ENCODE peak calls at places on chromosomes 2 and 18, in seven cellular contexts. W, L, Q, X, A, V and M are unnamed samples. For H3K4me1, the result is how much of the 10 kb centered on the place peaks cover.

GRCh38 chr18:8301427-8302172 is 307.6 kb upstream of the RAB12 start:
- DNase-seq in A (no peak), V (no peak), X (no peak), L (no peak), W (no peak), Q (peak), M (no peak)

GRCh38 chr2:234163510-234163909 is 113.0 kb downstream of the SPP2 start:
- DNase-seq in W (no peak), Q (no peak), X (no peak), V (no peak), A (no peak), L (no peak), M (no peak)

GRCh38 chr2:24857741-24858140 is 62.3 kb downstream of the ADCY3 start:
- DNase-seq in X (no peak), W (no peak), L (no peak), Q (no peak), V (no peak), A (no peak), M (no peak)

GRCh38 chr18:62324917-62325805 is at the start of gene TNFRSF11A:
- DNase-seq in A (no peak), W (peak), V (peak), L (no peak), X (peak), Q (no peak), M (peak)

GRCh38 chr18:37499008-37499407 is 66.6 kb downstream of the CELF4 start:
- DNase-seq in Q (no peak), V (no peak), L (no peak), X (no peak), W (no peak), A (no peak), M (no peak)

GRCh38 chr2:51490576-51491234 is 458.8 kb upstream of the NRXN1 start:
- DNase-seq in V (no peak), W (no peak), L (no peak), Q (no peak), X (no peak), A (no peak), M (no peak)

GRCh38 chr2:55148269-55148668 is 83.8 kb downstream of the CLHC1 start:
- DNase-seq in A (no peak), Q (peak), X (no peak), V (no peak), W (no peak), L (no peak), M (no peak)

GRCh38 chr18:62571037-62571436 is 48.2 kb downstream of the ZCCHC2 start:
- DNase-seq in W (no peak), V (no peak), A (no peak), L (no peak), X (no peak), Q (no peak), M (no peak)

GRCh38 chr2:43041167-43041566 is 185.2 kb downstream of the ZFP36L2 start:
- DNase-seq in Q (no peak), A (no peak), L (no peak), X (peak), V (no peak), W (peak), M (no peak)

GRCh38 chr2:134679740-134680139 is 39.1 kb downstream of the TMEM163 start:
- DNase-seq in A (no peak), Q (no peak), X (no peak), W (no peak), L (no peak), V (no peak), M (peak)

GRCh38 chr2:31275976-31276375 is 42.0 kb downstream of the EHD3 start:
- DNase-seq in A (peak), X (no peak), V (no peak), L (no peak), W (no peak), Q (peak), M (no peak)

GRCh38 chr2:20594957-20595356 is 55.9 kb downstream of the HS1BP3 start:
- DNase-seq in W (peak), A (no peak), Q (no peak), X (peak), V (no peak), L (peak), M (no peak)

GRCh38 chr2:232146294-232146693 is 184.8 kb downstream of the DIS3L2 start:
- DNase-seq in V (no peak), Q (no peak), W (no peak), L (no peak), X (no peak), A (no peak), M (no peak)

GRCh38 chr2:127134833-127135830 is 28.2 kb upstream of the BIN1 start:
- DNase-seq in L (no peak), X (peak), A (no peak), Q (no peak), V (peak), W (no peak), M (no peak)

GRCh38 chr2:88624477-88624876 is 2.8 kb downstream of the EIF2AK3 start:
- DNase-seq in Q (no peak), A (no peak), L (no peak), V (no peak), W (no peak), X (no peak), M (no peak)

GRCh38 chr2:121911036-121911435 is 155.6 kb downstream of the TSN start:
- DNase-seq in A (no peak), L (no peak), X (no peak), Q (no peak), V (no peak), W (no peak), M (no peak)

GRCh38 chr2:187442378-187442777 is 5.7 kb downstream of the CALCRL start:
- DNase-seq in W (no peak), V (no peak), Q (no peak), L (no peak), A (no peak), X (no peak), M (no peak)

GRCh38 chr18:73663581-73663980 is 484.1 kb downstream of the FBXO15 start:
- DNase-seq in X (no peak), V (no peak), W (no peak), Q (no peak), L (no peak), A (no peak), M (no peak)

GRCh38 chr2:144452169-144453038 is 67.5 kb downstream of the ZEB2 start:
- DNase-seq in Q (peak), W (no peak), A (no peak), L (no peak), V (no peak), X (no peak), M (no peak)

GRCh38 chr2:58401936-58402335 is 160.8 kb upstream of the FANCL start:
- DNase-seq in L (no peak), W (no peak), X (no peak), V (no peak), A (no peak), Q (no peak), M (no peak)

DNA sequence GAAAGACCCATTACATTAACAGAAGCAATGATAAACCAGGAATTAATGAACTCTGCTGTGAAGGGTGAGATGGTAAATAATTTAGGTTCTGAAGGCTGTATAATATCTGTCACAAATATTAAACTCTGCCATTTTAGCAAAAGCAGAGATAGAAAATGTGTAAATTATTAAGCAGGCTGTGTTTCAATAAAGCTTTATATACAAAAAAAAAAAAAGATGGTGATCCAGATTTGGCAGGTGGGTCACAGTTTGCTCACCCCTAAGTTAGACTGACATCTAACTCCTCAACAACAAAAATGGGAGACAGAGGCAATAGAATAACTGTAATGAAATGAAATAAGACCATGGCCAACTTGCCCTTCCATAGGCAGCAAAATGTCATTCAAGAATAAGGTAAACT is 157.3 kb upstream of the FANCL start:
- DNase-seq in X (no peak), Q (no peak), L (no peak), A (no peak), W (no peak), V (no peak), M (no peak)
- H3K4me1 ChIP-seq in X (under half), Q (under half), L (under half), A (under half), W (under half), V (under half), M (under half)

DNA sequence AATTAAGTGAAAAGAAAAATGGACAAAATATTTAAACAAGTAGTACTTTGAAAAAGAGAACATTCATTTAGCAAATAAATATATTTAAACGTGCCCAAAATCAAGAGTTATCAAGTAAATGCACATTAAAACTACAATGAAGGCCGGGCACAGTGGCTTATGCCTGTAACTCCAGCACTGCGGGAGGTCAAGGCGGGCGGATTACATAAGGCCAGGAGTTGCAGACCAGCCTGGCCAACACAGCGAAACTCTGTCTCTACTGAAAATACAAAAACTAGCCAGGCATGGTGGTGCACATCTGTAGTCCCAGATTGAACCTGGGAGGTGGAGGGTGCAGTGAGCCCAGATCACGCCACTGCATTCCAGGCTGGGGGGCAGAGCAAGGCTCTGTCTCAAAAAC is 9.8 kb downstream of the STAM2 start:
- DNase-seq in L (no peak), X (no peak), W (no peak), Q (no peak), A (no peak), V (no peak), M (no peak)
- H3K27ac ChIP-seq in L (peak), X (peak), W (no peak), Q (no peak), A (no peak), V (no peak), M (no peak)

GRCh38 chr2:172381275-172381608 is 46.1 kb upstream of the ITGA6 start:
- DNase-seq in V (peak), A (no peak), X (no peak), W (no peak), L (no peak), Q (no peak), M (no peak)
- H3K4me3 ChIP-seq in V (no peak), A (no peak), X (no peak), W (no peak), L (no peak), Q (no peak), M (no peak)

GRCh38 chr2:60405266-60405665 is 148.2 kb downstream of the BCL11A start:
- DNase-seq in W (no peak), L (no peak), X (no peak), Q (no peak), A (no peak), V (no peak), M (no peak)
- H3K4me1 ChIP-seq in W (under half), L (under half), X (under half), Q (under half), A (under half), V (under half), M (under half)

DNA sequence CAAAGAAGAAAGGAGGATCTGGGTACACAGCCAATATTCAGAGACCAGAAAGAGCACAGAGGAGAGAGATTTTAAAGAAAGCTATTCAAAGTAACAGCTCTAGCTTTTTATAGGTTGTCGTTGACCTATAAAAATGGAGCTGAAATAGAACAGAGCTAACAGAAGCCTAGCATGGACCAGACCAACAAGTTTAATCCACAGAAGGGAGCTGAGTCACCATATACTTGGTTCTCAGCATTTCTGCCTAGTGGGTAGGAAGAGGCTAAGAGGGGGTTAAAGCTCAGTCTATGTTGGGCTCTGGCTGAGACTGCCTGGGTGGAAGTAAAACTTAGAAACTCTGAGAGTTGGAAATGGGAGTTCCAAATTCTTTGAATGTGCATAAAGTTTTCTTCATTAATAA is 678.0 kb upstream of the CDH2 start:
- DNase-seq in L (no peak), W (no peak), Q (peak), X (no peak), A (no peak), V (no peak), M (no peak)
- H3K27ac ChIP-seq in L (no peak), W (no peak), Q (no peak), X (no peak), A (peak), V (no peak), M (no peak)

GRCh38 chr2:66437601-66438497 is 2.9 kb downstream of the MEIS1 start:
- DNase-seq in W (no peak), Q (peak), L (no peak), X (no peak), V (no peak), A (peak), M (no peak)
- H3K4me3 ChIP-seq in W (peak), Q (peak), L (peak), X (peak), V (no peak), A (peak), M (no peak)

GRCh38 chr2:71702071-71702970 is 249.0 kb downstream of the DYSF start:
- DNase-seq in Q (no peak), A (no peak), W (peak), X (peak), V (no peak), L (peak), M (no peak)

GRCh38 chr2:71705171-71705960 is 252.0 kb downstream of the DYSF start:
- DNase-seq in Q (no peak), A (no peak), V (no peak), L (peak), X (peak), W (peak), M (no peak)

GRCh38 chr2:71702971-71703898 is 249.9 kb downstream of the DYSF start:
- DNase-seq in A (no peak), W (peak), V (no peak), X (peak), Q (no peak), L (peak), M (no peak)

GRCh38 chr2:71704688-71705087 is 251.3 kb downstream of the DYSF start:
- DNase-seq in A (no peak), V (no peak), Q (no peak), W (peak), X (peak), L (peak), M (no peak)

GRCh38 chr2:71703981-71704545 is 250.7 kb downstream of the DYSF start:
- DNase-seq in X (peak), L (peak), A (peak), Q (no peak), W (peak), V (no peak), M (no peak)
- H3K4me1 ChIP-seq in X (under half), L (under half), A (under half), Q (under half), W (under half), V (under half), M (under half)

DNA sequence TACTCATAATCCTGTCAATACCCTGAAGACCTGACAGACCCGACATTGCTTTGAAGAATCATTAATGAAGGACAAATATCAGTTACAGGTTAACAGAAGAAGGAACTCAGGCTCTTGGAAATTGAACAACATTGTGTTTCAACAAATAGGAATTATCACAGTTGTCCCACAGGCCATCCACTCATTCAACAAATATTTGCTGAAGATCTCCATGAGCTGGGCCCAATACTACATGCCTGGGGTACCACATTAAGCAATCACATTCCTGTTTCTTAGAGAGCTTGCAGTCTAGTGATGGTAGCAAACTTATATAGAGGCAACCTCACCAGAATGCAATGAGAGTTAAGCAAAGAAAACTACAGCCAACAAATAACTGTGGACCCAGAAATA is 671.6 kb upstream of the ACVR2A start:
- DNase-seq in Q (peak), X (no peak), L (no peak), V (no peak), W (no peak), A (no peak), M (no peak)
- H3K27ac ChIP-seq in Q (no peak), X (no peak), L (no peak), V (no peak), W (no peak), A (no peak), M (no peak)

GRCh38 chr2:100139114-100139513 is 3.3 kb downstream of the AFF3 start:
- DNase-seq in Q (no peak), A (no peak), V (no peak), W (no peak), L (no peak), X (no peak), M (no peak)

GRCh38 chr2:100140582-100140981 is 1.8 kb downstream of the AFF3 start:
- DNase-seq in Q (no peak), X (no peak), W (no peak), V (no peak), L (no peak), A (no peak), M (no peak)

GRCh38 chr2:100141906-100142305 is 484 bp downstream of the AFF3 start:
- DNase-seq in W (no peak), L (no peak), V (no peak), Q (no peak), X (no peak), A (no peak), M (no peak)

GRCh38 chr2:100145893-100146753 is 3.7 kb upstream of the AFF3 start:
- DNase-seq in L (no peak), W (no peak), Q (no peak), V (no peak), A (no peak), X (no peak), M (no peak)

DNA sequence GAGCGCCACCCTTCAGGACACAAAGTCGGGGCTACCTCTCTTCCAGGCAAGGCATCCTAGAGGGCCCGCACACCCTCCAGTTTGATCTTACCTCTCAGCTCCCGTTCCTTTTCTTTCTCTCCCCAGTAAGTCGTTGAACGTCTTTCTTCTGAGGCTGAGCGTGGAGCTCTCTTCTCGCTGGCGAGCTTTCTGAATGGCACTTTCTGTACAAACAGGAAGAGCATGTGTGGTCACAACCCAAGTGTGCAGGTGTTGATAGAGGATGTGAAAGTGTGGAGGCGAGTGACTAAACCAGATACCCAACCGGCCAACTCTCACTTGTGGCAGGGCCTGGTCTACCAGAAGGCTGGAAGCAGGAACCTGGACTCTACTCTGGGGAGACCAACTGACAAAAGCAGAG is at the start of gene AFF3:
- DNase-seq in A (peak), L (no peak), X (no peak), Q (no peak), V (no peak), W (no peak), M (peak)
- H3K4me3 ChIP-seq in A (no peak), L (no peak), X (no peak), Q (no peak), V (no peak), W (no peak), M (peak)

GRCh38 chr2:33443272-33443829 is 33.1 kb upstream of the RASGRP3 start:
- DNase-seq in X (no peak), L (no peak), V (no peak), W (no peak), A (no peak), Q (peak), M (no peak)

GRCh38 chr2:33448216-33448899 is 28.1 kb upstream of the RASGRP3 start:
- DNase-seq in A (no peak), W (no peak), V (no peak), L (no peak), Q (peak), X (no peak), M (no peak)

GRCh38 chr2:33441235-33441810 is 35.1 kb upstream of the RASGRP3 start:
- DNase-seq in L (no peak), V (no peak), Q (peak), A (peak), X (no peak), W (no peak), M (no peak)

GRCh38 chr2:33442528-33443069 is 33.9 kb upstream of the RASGRP3 start:
- DNase-seq in W (no peak), Q (peak), V (no peak), A (no peak), L (no peak), X (no peak), M (no peak)

DNA sequence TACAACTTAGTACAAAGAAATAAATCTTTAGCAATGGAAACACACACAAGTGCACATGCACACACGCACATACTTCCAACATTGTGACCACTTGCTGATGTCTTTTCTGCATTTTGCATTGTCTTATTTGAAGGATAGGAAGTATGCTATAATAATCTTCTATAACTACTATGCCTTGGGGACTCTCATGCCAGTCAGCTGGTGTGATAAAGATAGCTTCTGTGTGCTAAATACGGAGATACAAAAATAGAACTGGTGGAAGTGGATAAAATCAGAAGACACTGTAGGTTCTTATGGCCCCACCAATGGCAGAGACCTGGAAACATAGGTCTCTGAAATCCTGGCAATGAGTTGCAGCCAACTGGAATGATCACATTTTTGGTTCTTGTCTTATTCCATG is 31.5 kb upstream of the RASGRP3 start:
- DNase-seq in X (no peak), V (no peak), A (no peak), W (no peak), L (no peak), Q (no peak), M (no peak)
- H3K4me1 ChIP-seq in X (under half), V (under half), A (under half), W (under half), L (under half), Q (under half), M (under half)